ENCODE peak calls at places on chromosome 20, in ten cellular contexts. D, H, U, R, C, B, F, E, S and W are unnamed samples.

GRCh38 chr20:63567382-63568169 is 6.5 kb downstream of the HELZ2 start:
- DNase-seq in D (no peak), H (no peak), U (peak; percentile 57), R (no peak), C (no peak), B (peak; percentile 22), F (peak; percentile 93), E (no peak), S (peak; percentile 18), W (no peak)

GRCh38 chr20:52056203-52057062 is 135.1 kb downstream of the ZFP64 start:
- DNase-seq in D (no peak), H (no peak), U (no peak), R (no peak), C (no peak), B (no peak), F (no peak), E (no peak), S (no peak), W (no peak)

GRCh38 chr20:3687655-3688054 is 5.8 kb upstream of the ADAM33 start:
- DNase-seq in D (no peak), H (no peak), U (no peak), R (no peak), C (no peak), B (no peak), F (peak; percentile 40), E (no peak), S (no peak), W (peak; percentile 56)

GRCh38 chr20:21315138-21315537 is 12.0 kb downstream of the XRN2 start:
- DNase-seq in D (no peak), H (no peak), U (no peak), R (no peak), C (no peak), B (no peak), F (peak; percentile 35), E (peak; percentile 1), S (peak; percentile 8), W (no peak)

GRCh38 chr20:8720089-8720488 is 348.8 kb upstream of the PLCB4 start:
- DNase-seq in D (no peak), H (no peak), U (no peak), R (no peak), C (no peak), B (no peak), F (no peak), E (peak; percentile 33), S (no peak), W (no peak)

GRCh38 chr20:24892522-24892921 is 56.5 kb upstream of the CST7 start:
- DNase-seq in D (no peak), H (no peak), U (no peak), R (no peak), C (no peak), B (no peak), F (no peak), E (no peak), S (no peak), W (no peak)

GRCh38 chr20:9028419-9028818 is 40.5 kb upstream of the PLCB4 start:
- DNase-seq in D (no peak), H (no peak), U (no peak), R (no peak), C (no peak), B (no peak), F (no peak), E (no peak), S (no peak), W (no peak)

GRCh38 chr20:5316188-5317158 is at the start of gene PROKR2:
- DNase-seq in D (peak; percentile 6), H (no peak), U (no peak), R (no peak), C (no peak), B (no peak), F (no peak), E (no peak), S (no peak), W (no peak)

GRCh38 chr20:18057106-18057993 is at the start of gene OVOL2:
- DNase-seq in D (peak; percentile 79), H (no peak), U (peak; percentile 90), R (peak; percentile 61), C (peak; percentile 90), B (no peak), F (no peak), E (no peak), S (no peak), W (no peak)

GRCh38 chr20:56171087-56172012 is 77.2 kb upstream of the MC3R start:
- DNase-seq in D (peak; percentile 1), H (no peak), U (no peak), R (peak; percentile 36), C (no peak), B (no peak), F (peak; percentile 36), E (no peak), S (no peak), W (peak; percentile 25)

GRCh38 chr20:61724376-61724775 is 341.3 kb downstream of the TAF4 start:
- DNase-seq in D (no peak), H (no peak), U (no peak), R (no peak), C (no peak), B (no peak), F (peak; percentile 20), E (no peak), S (no peak), W (peak; percentile 51)

GRCh38 chr20:5734559-5735137 is 15.6 kb upstream of the SHLD1 start:
- DNase-seq in D (no peak), H (no peak), U (no peak), R (no peak), C (no peak), B (no peak), F (no peak), E (no peak), S (no peak), W (no peak)

GRCh38 chr20:48155231-48155630 is 369.9 kb upstream of the SULF2 start:
- DNase-seq in D (peak; percentile 2), H (no peak), U (no peak), R (peak; percentile 68), C (no peak), B (no peak), F (no peak), E (no peak), S (no peak), W (peak; percentile 47)

GRCh38 chr20:33262658-33263065 is 20.4 kb upstream of the BPIFB1 start:
- DNase-seq in D (peak; percentile 53), H (no peak), U (peak; percentile 41), R (peak; percentile 32), C (no peak), B (no peak), F (peak; percentile 76), E (peak; percentile 66), S (no peak), W (peak; percentile 58)

GRCh38 chr20:62363920-62364851 is 2.9 kb downstream of the LAMA5 start:
- DNase-seq in D (no peak), H (no peak), U (no peak), R (no peak), C (no peak), B (no peak), F (no peak), E (no peak), S (no peak), W (peak; percentile 43)

GRCh38 chr20:2234788-2235187 is 61.0 kb upstream of the TGM3 start:
- DNase-seq in D (peak; percentile 84), H (no peak), U (no peak), R (peak; percentile 52), C (no peak), B (no peak), F (no peak), E (no peak), S (no peak), W (no peak)